ENCODE peak calls at places on chromosomes 16 and 17, in seven cellular contexts. E, B, T, W, Q, U and D are unnamed samples.

GRCh38 chr17:13957636-13958035 is 111.7 kb upstream of the COX10 start:
- DNase-seq in W (no peak), E (no peak), U (peak; percentile 75), T (no peak), B (no peak), Q (peak; percentile 68), D (peak; percentile 23)

GRCh38 chr16:75000481-75001081 is 1.8 kb downstream of the ZNRF1 start:
- DNase-seq in T (no peak), Q (peak; percentile 18), U (no peak), B (no peak), E (no peak), W (no peak), D (no peak)

GRCh38 chr16:30697264-30698138 is 1.5 kb upstream of the SRCAP start:
- DNase-seq in T (no peak), W (no peak), Q (no peak), E (peak; percentile 92), U (no peak), B (no peak), D (no peak)

GRCh38 chr17:42230225-42230624 is 35.9 kb upstream of the GHDC start:
- DNase-seq in Q (no peak), E (no peak), U (no peak), W (no peak), T (no peak), B (no peak), D (no peak)

GRCh38 chr17:31357831-31358400 is 33.6 kb upstream of the RAB11FIP4 start:
- DNase-seq in W (no peak), B (no peak), Q (no peak), U (peak; percentile 75), T (no peak), E (no peak), D (no peak)

GRCh38 chr16:28292731-28293588 is 635 bp downstream of the SBK1 start:
- DNase-seq in B (no peak), T (no peak), W (peak; percentile 28), U (no peak), Q (no peak), E (no peak), D (no peak)

GRCh38 chr17:82492647-82493516 is 26.6 kb upstream of the FOXK2 start:
- DNase-seq in U (peak; percentile 75), T (no peak), W (no peak), B (no peak), E (no peak), Q (peak; percentile 54), D (peak; percentile 62)

GRCh38 chr17:68704897-68705296 is 103.7 kb upstream of the FAM20A start:
- DNase-seq in Q (peak; percentile 85), E (no peak), B (no peak), W (no peak), U (no peak), T (no peak), D (no peak)

GRCh38 chr17:17605747-17606083 is 14.2 kb upstream of the PEMT start:
- DNase-seq in T (no peak), W (no peak), Q (no peak), E (peak; percentile 41), U (peak; percentile 15), B (no peak), D (no peak)

GRCh38 chr17:56739376-56739775 is 94.3 kb downstream of the C17orf67 start:
- DNase-seq in W (no peak), E (no peak), Q (peak; percentile 14), U (no peak), T (no peak), B (no peak), D (no peak)

GRCh38 chr16:2520784-2521577 is 810 bp downstream of the AMDHD2 start:
- DNase-seq in W (peak; percentile 47), B (peak; percentile 89), E (peak; percentile 34), T (peak; percentile 90), Q (no peak), U (no peak), D (no peak)

GRCh38 chr17:49494937-49495841 is at the start of gene NGFR:
- DNase-seq in U (no peak), T (peak; percentile 66), Q (peak; percentile 38), B (no peak), E (peak; percentile 56), W (peak; percentile 61), D (no peak)

GRCh38 chr17:80855968-80856862 is 135.4 kb upstream of the CHMP6 start:
- DNase-seq in B (peak; percentile 91), Q (peak; percentile 89), W (peak; percentile 86), U (peak; percentile 97), E (peak; percentile 94), T (peak; percentile 64), D (peak; percentile 97)

GRCh38 chr16:13923703-13924298 is 3.8 kb downstream of the ERCC4 start:
- DNase-seq in U (peak; percentile 83), B (no peak), T (no peak), W (no peak), E (peak; percentile 61), Q (peak; percentile 82), D (peak; percentile 21)

GRCh38 chr17:50175035-50175788 is 9.4 kb downstream of the SGCA start:
- DNase-seq in T (no peak), Q (no peak), U (no peak), W (no peak), E (no peak), B (no peak), D (no peak)

GRCh38 chr16:64738321-64738960 is 383.4 kb downstream of the CDH11 start:
- DNase-seq in E (no peak), Q (peak; percentile 75), B (no peak), W (no peak), U (peak; percentile 45), T (no peak), D (no peak)

GRCh38 chr17:40068917-40069750 is 6.4 kb downstream of the THRA start:
- DNase-seq in Q (peak; percentile 91), U (peak; percentile 93), W (peak; percentile 87), T (peak; percentile 94), E (peak; percentile 72), B (peak; percentile 96), D (peak; percentile 81)

GRCh38 chr17:60161598-60162330 is 12.0 kb downstream of the CA4 start:
- DNase-seq in U (no peak), T (no peak), E (peak; percentile 38), Q (no peak), B (peak; percentile 90), W (no peak), D (no peak)

GRCh38 chr17:81427446-81428120 is 32.3 kb downstream of the BAHCC1 start:
- DNase-seq in U (no peak), B (no peak), T (no peak), W (no peak), Q (no peak), E (peak; percentile 41), D (no peak)